ENCODE peak calls at places on chromosomes 16 and 17, in six cellular contexts. One of them, this sample, is unnamed.

GRCh38 chr16:31131841-31132271 is 3.7 kb downstream of the PRSS8 start:
- DNase-seq in natural killer cell: no peak
- DNase-seq in GM20000: no peak
- DNase-seq in mesothelial cell of epicardium: no peak
- DNase-seq in AG10803: no peak
- DNase-seq in fibroblast of the aortic adventitia: no peak
- DNase-seq in this sample: no peak

GRCh38 chr16:57084257-57084770 is 8.1 kb upstream of the CPNE2 start:
- DNase-seq in natural killer cell: peak
- DNase-seq in GM20000: peak
- DNase-seq in mesothelial cell of epicardium: peak
- DNase-seq in AG10803: peak
- DNase-seq in fibroblast of the aortic adventitia: peak
- DNase-seq in this sample: peak

GRCh38 chr17:82603981-82604448 is 44.2 kb downstream of the WDR45B start:
- DNase-seq in natural killer cell: peak
- DNase-seq in GM20000: peak
- DNase-seq in mesothelial cell of epicardium: no peak
- DNase-seq in AG10803: no peak
- DNase-seq in fibroblast of the aortic adventitia: no peak
- DNase-seq in this sample: no peak

GRCh38 chr16:48892884-48893283 is 282.9 kb upstream of the N4BP1 start:
- DNase-seq in natural killer cell: no peak
- DNase-seq in GM20000: no peak
- DNase-seq in mesothelial cell of epicardium: no peak
- DNase-seq in AG10803: no peak
- DNase-seq in fibroblast of the aortic adventitia: no peak
- DNase-seq in this sample: no peak

GRCh38 chr17:69690531-69690930 is 276.0 kb downstream of the MAP2K6 start:
- DNase-seq in natural killer cell: no peak
- DNase-seq in GM20000: no peak
- DNase-seq in mesothelial cell of epicardium: no peak
- DNase-seq in AG10803: no peak
- DNase-seq in fibroblast of the aortic adventitia: no peak
- DNase-seq in this sample: no peak

GRCh38 chr17:77581480-77581879 is 377.0 kb upstream of the TNRC6C start:
- DNase-seq in natural killer cell: no peak
- DNase-seq in GM20000: no peak
- DNase-seq in mesothelial cell of epicardium: no peak
- DNase-seq in AG10803: peak
- DNase-seq in fibroblast of the aortic adventitia: peak
- DNase-seq in this sample: no peak

GRCh38 chr16:56506941-56507340 is 12.9 kb downstream of the BBS2 start:
- DNase-seq in natural killer cell: no peak
- DNase-seq in GM20000: no peak
- DNase-seq in mesothelial cell of epicardium: no peak
- DNase-seq in AG10803: peak
- DNase-seq in fibroblast of the aortic adventitia: peak
- DNase-seq in this sample: no peak

GRCh38 chr17:66747561-66748275 is 87.2 kb upstream of the CACNG5 start:
- DNase-seq in natural killer cell: no peak
- DNase-seq in GM20000: no peak
- DNase-seq in mesothelial cell of epicardium: no peak
- DNase-seq in AG10803: peak
- DNase-seq in fibroblast of the aortic adventitia: peak
- DNase-seq in this sample: no peak

GRCh38 chr17:8832711-8833352 is 33.7 kb upstream of the MFSD6L start:
- DNase-seq in natural killer cell: no peak
- DNase-seq in GM20000: peak
- DNase-seq in mesothelial cell of epicardium: peak
- DNase-seq in AG10803: no peak
- DNase-seq in fibroblast of the aortic adventitia: no peak
- DNase-seq in this sample: no peak

GRCh38 chr17:83131268-83132011 is 52.0 kb downstream of the METRNL start:
- DNase-seq in natural killer cell: no peak
- DNase-seq in GM20000: no peak
- DNase-seq in mesothelial cell of epicardium: no peak
- DNase-seq in AG10803: no peak
- DNase-seq in fibroblast of the aortic adventitia: no peak
- DNase-seq in this sample: no peak

GRCh38 chr17:5522476-5522875 is 36.1 kb downstream of the MIS12 start:
- DNase-seq in natural killer cell: no peak
- DNase-seq in GM20000: no peak
- DNase-seq in mesothelial cell of epicardium: no peak
- DNase-seq in AG10803: no peak
- DNase-seq in fibroblast of the aortic adventitia: no peak
- DNase-seq in this sample: no peak

GRCh38 chr17:393806-394717 is 41.5 kb upstream of the RPH3AL start:
- DNase-seq in natural killer cell: no peak
- DNase-seq in GM20000: no peak
- DNase-seq in mesothelial cell of epicardium: no peak
- DNase-seq in AG10803: no peak
- DNase-seq in fibroblast of the aortic adventitia: no peak
- DNase-seq in this sample: no peak

GRCh38 chr17:57998234-57998746 is 8.8 kb downstream of the SRSF1 start:
- DNase-seq in natural killer cell: no peak
- DNase-seq in GM20000: no peak
- DNase-seq in mesothelial cell of epicardium: no peak
- DNase-seq in AG10803: no peak
- DNase-seq in fibroblast of the aortic adventitia: no peak
- DNase-seq in this sample: no peak

GRCh38 chr17:4144411-4144747 is 1.4 kb downstream of the CYB5D2 start:
- DNase-seq in natural killer cell: no peak
- DNase-seq in GM20000: no peak
- DNase-seq in mesothelial cell of epicardium: no peak
- DNase-seq in AG10803: no peak
- DNase-seq in fibroblast of the aortic adventitia: no peak
- DNase-seq in this sample: no peak

GRCh38 chr17:73956169-73956568 is 247.3 kb upstream of the RPL38 start:
- DNase-seq in natural killer cell: no peak
- DNase-seq in GM20000: no peak
- DNase-seq in mesothelial cell of epicardium: no peak
- DNase-seq in AG10803: no peak
- DNase-seq in fibroblast of the aortic adventitia: no peak
- DNase-seq in this sample: no peak

GRCh38 chr17:77092025-77092424 is 48.7 kb upstream of the SEC14L1 start:
- DNase-seq in natural killer cell: no peak
- DNase-seq in GM20000: no peak
- DNase-seq in mesothelial cell of epicardium: no peak
- DNase-seq in AG10803: no peak
- DNase-seq in fibroblast of the aortic adventitia: no peak
- DNase-seq in this sample: no peak

GRCh38 chr17:37446027-37446426 is 39.3 kb downstream of the TADA2A start:
- DNase-seq in natural killer cell: no peak
- DNase-seq in GM20000: peak
- DNase-seq in mesothelial cell of epicardium: no peak
- DNase-seq in AG10803: no peak
- DNase-seq in fibroblast of the aortic adventitia: no peak
- DNase-seq in this sample: no peak

GRCh38 chr17:74329378-74329777 is 3.4 kb downstream of the KIF19 start:
- DNase-seq in natural killer cell: no peak
- DNase-seq in GM20000: no peak
- DNase-seq in mesothelial cell of epicardium: no peak
- DNase-seq in AG10803: no peak
- DNase-seq in fibroblast of the aortic adventitia: no peak
- DNase-seq in this sample: no peak

GRCh38 chr17:28722413-28723158 is 2.8 kb downstream of the RPL23A start:
- DNase-seq in natural killer cell: no peak
- DNase-seq in GM20000: no peak
- DNase-seq in mesothelial cell of epicardium: no peak
- DNase-seq in AG10803: no peak
- DNase-seq in fibroblast of the aortic adventitia: no peak
- DNase-seq in this sample: no peak

GRCh38 chr16:75251280-75252048 is at the start of gene BCAR1:
- DNase-seq in natural killer cell: no peak
- DNase-seq in GM20000: peak
- DNase-seq in mesothelial cell of epicardium: peak
- DNase-seq in AG10803: peak
- DNase-seq in fibroblast of the aortic adventitia: peak
- DNase-seq in this sample: peak

GRCh38 chr16:75249441-75249840 is 2.0 kb downstream of the BCAR1 start:
- DNase-seq in natural killer cell: no peak
- DNase-seq in GM20000: no peak
- DNase-seq in mesothelial cell of epicardium: no peak
- DNase-seq in AG10803: no peak
- DNase-seq in fibroblast of the aortic adventitia: no peak
- DNase-seq in this sample: no peak

GRCh38 chr16:75248536-75249380 is 2.7 kb downstream of the BCAR1 start:
- DNase-seq in natural killer cell: no peak
- DNase-seq in GM20000: no peak
- DNase-seq in mesothelial cell of epicardium: no peak
- DNase-seq in AG10803: no peak
- DNase-seq in fibroblast of the aortic adventitia: no peak
- DNase-seq in this sample: no peak

GRCh38 chr16:75250809-75251279 is 580 bp downstream of the BCAR1 start:
- DNase-seq in natural killer cell: no peak
- DNase-seq in GM20000: peak
- DNase-seq in mesothelial cell of epicardium: peak
- DNase-seq in AG10803: no peak
- DNase-seq in fibroblast of the aortic adventitia: no peak
- DNase-seq in this sample: peak

DNA sequence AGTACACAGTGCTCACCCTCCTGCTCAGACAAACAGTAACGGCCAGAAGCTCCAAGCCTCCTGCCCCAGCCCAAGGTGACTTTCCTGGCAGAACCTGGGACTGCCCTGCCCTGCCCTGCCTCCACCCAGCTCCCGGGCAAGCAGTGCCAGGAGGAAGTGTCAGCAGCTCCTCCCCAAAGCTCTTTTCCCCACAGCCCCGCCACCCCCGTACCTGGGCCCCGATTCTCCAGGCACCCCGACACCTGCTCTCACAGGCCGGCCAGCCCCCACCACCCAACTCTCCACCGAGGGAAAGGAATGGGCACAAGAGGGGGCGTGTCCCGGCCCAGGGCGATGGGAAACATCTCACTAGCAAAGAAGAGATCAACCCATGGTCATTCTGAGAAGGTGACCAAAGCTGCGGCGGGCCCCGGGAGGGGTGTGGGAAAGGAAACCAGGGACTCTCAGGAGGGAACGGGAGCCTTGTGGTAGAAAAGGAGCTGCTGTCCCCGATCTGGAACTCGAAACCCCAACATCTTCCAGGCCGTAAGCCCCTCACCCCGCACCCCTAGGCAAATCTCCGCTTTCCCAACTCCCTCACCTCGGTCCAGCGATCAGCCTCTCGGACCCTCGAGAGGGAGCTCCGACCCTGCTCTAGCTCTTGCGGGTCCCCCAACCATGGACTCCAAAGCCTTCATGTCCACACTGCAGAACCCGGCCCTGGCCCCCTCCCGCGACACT is 1.2 kb downstream of the BCAR1 start:
- DNase-seq in natural killer cell: no peak
- DNase-seq in GM20000: no peak
- DNase-seq in mesothelial cell of epicardium: no peak
- DNase-seq in AG10803: no peak
- DNase-seq in fibroblast of the aortic adventitia: no peak
- DNase-seq in this sample: no peak
- TF ChIP-seq CTCF in natural killer cell: no peak
- TF ChIP-seq CTCF in GM20000: no peak
- TF ChIP-seq CTCF in mesothelial cell of epicardium: no peak
- TF ChIP-seq CTCF in AG10803: no peak
- TF ChIP-seq CTCF in fibroblast of the aortic adventitia: no peak
- TF ChIP-seq CTCF in this sample: no peak

GRCh38 chr16:11949527-11949926 is 7.7 kb upstream of the NPIPB2 start:
- DNase-seq in natural killer cell: no peak
- DNase-seq in GM20000: peak
- DNase-seq in mesothelial cell of epicardium: no peak
- DNase-seq in AG10803: peak
- DNase-seq in fibroblast of the aortic adventitia: peak
- DNase-seq in this sample: no peak
- TF ChIP-seq CTCF in natural killer cell: no peak
- TF ChIP-seq CTCF in GM20000: peak
- TF ChIP-seq CTCF in mesothelial cell of epicardium: no peak
- TF ChIP-seq CTCF in AG10803: peak
- TF ChIP-seq CTCF in fibroblast of the aortic adventitia: peak
- TF ChIP-seq CTCF in this sample: peak

DNA sequence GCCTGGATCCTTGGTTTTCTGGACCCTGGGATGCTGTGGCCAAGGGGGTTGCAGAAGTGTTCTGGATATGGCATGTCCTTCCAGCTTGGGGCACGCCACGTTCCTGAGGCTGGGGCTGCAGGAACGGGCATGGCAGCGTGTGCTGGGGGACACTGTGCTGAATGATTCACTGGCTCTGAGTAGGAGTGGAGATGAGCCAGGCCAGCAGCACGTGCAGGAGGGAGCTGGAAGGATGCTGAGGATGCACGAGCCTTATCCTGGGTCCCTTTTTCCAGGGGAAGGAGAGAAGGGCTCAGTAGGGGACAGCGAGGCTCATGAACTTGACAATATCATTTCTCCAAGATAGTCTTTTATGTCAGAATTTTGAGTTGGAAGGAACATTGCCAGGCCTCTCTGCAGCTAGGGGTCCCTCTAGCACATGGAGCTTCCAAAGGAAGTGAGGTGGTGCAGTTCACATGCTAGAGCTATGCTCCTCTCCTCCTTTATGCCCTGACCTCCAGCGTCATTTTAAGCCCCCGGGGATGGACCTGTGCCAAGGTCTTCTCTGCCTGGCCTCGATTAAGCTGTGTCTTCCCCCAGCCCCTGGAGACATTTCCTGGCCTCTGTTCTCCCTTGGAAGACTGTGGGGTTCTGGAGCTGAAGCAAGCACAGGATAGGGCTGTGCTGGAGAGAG is 125.9 kb downstream of the OR1D5 start:
- DNase-seq in natural killer cell: no peak
- DNase-seq in GM20000: no peak
- DNase-seq in mesothelial cell of epicardium: no peak
- DNase-seq in AG10803: no peak
- DNase-seq in fibroblast of the aortic adventitia: no peak
- DNase-seq in this sample: no peak
- TF ChIP-seq CTCF in natural killer cell: no peak
- TF ChIP-seq CTCF in GM20000: no peak
- TF ChIP-seq CTCF in mesothelial cell of epicardium: no peak
- TF ChIP-seq CTCF in AG10803: no peak
- TF ChIP-seq CTCF in fibroblast of the aortic adventitia: peak
- TF ChIP-seq CTCF in this sample: no peak

GRCh38 chr17:48640858-48641180 is 14.7 kb upstream of the HOXB9 start:
- DNase-seq in natural killer cell: no peak
- DNase-seq in GM20000: no peak
- DNase-seq in mesothelial cell of epicardium: no peak
- DNase-seq in AG10803: no peak
- DNase-seq in fibroblast of the aortic adventitia: no peak
- DNase-seq in this sample: no peak
- TF ChIP-seq CTCF in natural killer cell: no peak
- TF ChIP-seq CTCF in GM20000: no peak
- TF ChIP-seq CTCF in mesothelial cell of epicardium: no peak
- TF ChIP-seq CTCF in AG10803: no peak
- TF ChIP-seq CTCF in fibroblast of the aortic adventitia: no peak
- TF ChIP-seq CTCF in this sample: no peak

This sample was measured in progenitor cell of endocrine pancreas.